ENCODE peak calls at places on chromosomes 11 and 22, in six cellular contexts. I is AG10803; G is non-pigmented ciliary epithelial cell; B is effector CD4-positive, alpha-beta T cell; X is ovary; M is fibroblast of lung. L is an unnamed sample.

GRCh38 chr11:58577441-58578135 is 1.3 kb upstream of the ZFP91 start:
- DNase-seq in I (peak; percentile 93), G (peak; percentile 75), B (peak; percentile 75), X (no peak), M (peak; percentile 74), L (peak; percentile 65)

GRCh38 chr22:27041745-27042144 is 384.4 kb downstream of the MIAT start:
- DNase-seq in I (no peak), G (no peak), B (no peak), X (peak; percentile 39), M (no peak), L (no peak)

GRCh38 chr11:73977856-73978519 is 4.7 kb downstream of the UCP2 start:
- DNase-seq in I (no peak), G (no peak), B (no peak), X (no peak), M (no peak), L (no peak)

GRCh38 chr11:119370486-119371046 is 10.9 kb downstream of the USP2 start:
- DNase-seq in I (no peak), G (no peak), B (no peak), X (no peak), M (no peak), L (no peak)

GRCh38 chr22:25779890-25780289 is 37.9 kb downstream of the MYO18B start:
- DNase-seq in I (no peak), G (no peak), B (no peak), X (no peak), M (no peak), L (no peak)

GRCh38 chr22:41713004-41713403 is 13.7 kb downstream of the MEI1 start:
- DNase-seq in I (no peak), G (no peak), B (no peak), X (no peak), M (no peak), L (no peak)

GRCh38 chr11:24637520-24637919 is 140.7 kb downstream of the LUZP2 start:
- DNase-seq in I (no peak), G (no peak), B (no peak), X (no peak), M (no peak), L (no peak)

GRCh38 chr11:122071680-122072321 is 44.2 kb downstream of the BLID start:
- DNase-seq in I (no peak), G (no peak), B (no peak), X (no peak), M (no peak), L (no peak)

GRCh38 chr11:56783448-56784041 is 35.0 kb upstream of the OR9G4 start:
- DNase-seq in I (peak; percentile 64), G (peak; percentile 22), B (no peak), X (no peak), M (peak; percentile 67), L (no peak)

GRCh38 chr11:95877288-95877687 is 46.6 kb downstream of the MTMR2 start:
- DNase-seq in I (peak; percentile 99), G (peak; percentile 98), B (no peak), X (no peak), M (peak; percentile 100), L (no peak)

GRCh38 chr11:66008468-66009101 is 3.2 kb upstream of the CST6 start:
- DNase-seq in I (no peak), G (no peak), B (no peak), X (no peak), M (no peak), L (no peak)

L was measured in T-helper 17 cell.